ENCODE peak calls at places on chromosomes 16 and 17, in ten cellular contexts. H is Peyer's patch; O is AG04450; R is foreskin fibroblast; S is activated B cell treated with CpG ODN at 0.5 μM for 24 hours; T is CD4-positive, alpha-beta T cell; P is heart left ventricle; Y is cardiac fibroblast; M is cardiac muscle cell; J is thoracic aorta. E is an unnamed sample.

GRCh38 chr16:3266873-3267537 is 10.6 kb upstream of the MEFV start:
- DNase-seq in H (no peak), O (no peak), R (peak), S (no peak), T (no peak), P (peak), Y (peak), M (peak), J (no peak), E (no peak)

GRCh38 chr16:46908540-46909372 is 24.6 kb downstream of the GPT2 start:
- DNase-seq in H (peak), O (peak), R (peak), S (peak), T (peak), P (peak), Y (peak), M (peak), J (no peak), E (peak)

GRCh38 chr17:67993998-67994361 is 2.3 kb downstream of the C17orf58 start:
- DNase-seq in H (no peak), O (no peak), R (peak), S (no peak), T (no peak), P (no peak), Y (peak), M (no peak), J (no peak), E (peak)

GRCh38 chr17:77875881-77876509 is 82.5 kb upstream of the TNRC6C start:
- DNase-seq in H (no peak), O (no peak), R (no peak), S (no peak), T (no peak), P (peak), Y (no peak), M (no peak), J (no peak), E (no peak)

GRCh38 chr16:21001262-21001661 is 100.7 kb downstream of the LYRM1 start:
- DNase-seq in H (no peak), O (no peak), R (peak), S (no peak), T (no peak), P (no peak), Y (peak), M (peak), J (no peak), E (peak)

GRCh38 chr17:60091908-60092331 is 13.2 kb upstream of the HEATR6 start:
- DNase-seq in H (no peak), O (peak), R (peak), S (no peak), T (no peak), P (no peak), Y (peak), M (no peak), J (no peak), E (no peak)

GRCh38 chr17:43645765-43646481 is 15.8 kb downstream of the MEOX1 start:
- DNase-seq in H (peak), O (no peak), R (peak), S (no peak), T (peak), P (peak), Y (peak), M (no peak), J (peak), E (no peak)

GRCh38 chr17:75267146-75267402 is 4.0 kb downstream of the MIF4GD start:
- DNase-seq in H (no peak), O (no peak), R (no peak), S (no peak), T (no peak), P (no peak), Y (no peak), M (no peak), J (no peak), E (no peak)

GRCh38 chr17:77471984-77472836 is 331.4 kb downstream of the SEC14L1 start:
- DNase-seq in H (no peak), O (no peak), R (peak), S (no peak), T (no peak), P (no peak), Y (peak), M (peak), J (no peak), E (no peak)

GRCh38 chr17:43953746-43954145 is at the start of gene PYY:
- DNase-seq in H (no peak), O (no peak), R (no peak), S (no peak), T (no peak), P (no peak), Y (no peak), M (no peak), J (no peak), E (no peak)

GRCh38 chr17:77579717-77580116 is 378.8 kb upstream of the TNRC6C start:
- DNase-seq in H (peak), O (no peak), R (no peak), S (no peak), T (no peak), P (no peak), Y (no peak), M (no peak), J (no peak), E (no peak)

GRCh38 chr17:39533891-39534290 is 72.6 kb downstream of the CDK12 start:
- DNase-seq in H (no peak), O (no peak), R (no peak), S (no peak), T (no peak), P (no peak), Y (no peak), M (no peak), J (no peak), E (no peak)

GRCh38 chr17:75783069-75783783 is 1.4 kb upstream of the UNK start:
- DNase-seq in H (peak), O (no peak), R (peak), S (no peak), T (no peak), P (no peak), Y (peak), M (peak), J (no peak), E (peak)

GRCh38 chr16:50495673-50496072 is 52.5 kb upstream of the NKD1 start:
- DNase-seq in H (no peak), O (no peak), R (no peak), S (no peak), T (no peak), P (no peak), Y (no peak), M (no peak), J (no peak), E (no peak)

GRCh38 chr17:29331330-29331729 is 37.4 kb upstream of the NUFIP2 start:
- DNase-seq in H (no peak), O (no peak), R (no peak), S (no peak), T (no peak), P (no peak), Y (no peak), M (no peak), J (no peak), E (no peak)

GRCh38 chr16:85910073-85910853 is 11.3 kb downstream of the IRF8 start:
- DNase-seq in H (peak), O (no peak), R (no peak), S (peak), T (no peak), P (no peak), Y (no peak), M (no peak), J (no peak), E (no peak)

GRCh38 chr16:83336630-83337029 is 471.1 kb upstream of the HSBP1 start:
- DNase-seq in H (no peak), O (peak), R (peak), S (no peak), T (no peak), P (no peak), Y (peak), M (no peak), J (no peak), E (no peak)

GRCh38 chr17:31573861-31574260 is 182.4 kb downstream of the RAB11FIP4 start:
- DNase-seq in H (no peak), O (no peak), R (no peak), S (no peak), T (no peak), P (no peak), Y (no peak), M (no peak), J (no peak), E (no peak)

GRCh38 chr16:68447721-68448359 is 468 bp downstream of the SMPD3 start:
- DNase-seq in H (no peak), O (no peak), R (no peak), S (no peak), T (peak), P (no peak), Y (no peak), M (no peak), J (no peak), E (no peak)

GRCh38 chr16:31206776-31207175 is 4.2 kb upstream of the PYCARD start:
- DNase-seq in H (peak), O (no peak), R (no peak), S (no peak), T (no peak), P (peak), Y (no peak), M (no peak), J (no peak), E (no peak)

GRCh38 chr16:9061358-9061813 is 30.1 kb upstream of the HAPSTR1 start:
- DNase-seq in H (no peak), O (peak), R (peak), S (no peak), T (no peak), P (peak), Y (no peak), M (peak), J (no peak), E (no peak)

GRCh38 chr17:29010586-29010985 is 4.8 kb upstream of the SEZ6 start:
- DNase-seq in H (no peak), O (no peak), R (no peak), S (no peak), T (no peak), P (no peak), Y (no peak), M (no peak), J (no peak), E (no peak)

GRCh38 chr16:16004314-16004749 is 54.9 kb downstream of the ABCC1 start:
- DNase-seq in H (no peak), O (peak), R (peak), S (no peak), T (no peak), P (no peak), Y (peak), M (no peak), J (no peak), E (no peak)

GRCh38 chr17:77840156-77840555 is 118.3 kb upstream of the TNRC6C start:
- DNase-seq in H (peak), O (no peak), R (no peak), S (peak), T (no peak), P (peak), Y (peak), M (no peak), J (no peak), E (no peak)

GRCh38 chr17:57672205-57672632 is 72.9 kb downstream of the CCDC182 start:
- DNase-seq in H (no peak), O (no peak), R (peak), S (no peak), T (no peak), P (no peak), Y (peak), M (no peak), J (no peak), E (no peak)

GRCh38 chr16:11805556-11805955 is 8.5 kb upstream of the ZC3H7A start:
- DNase-seq in H (no peak), O (no peak), R (peak), S (no peak), T (no peak), P (no peak), Y (no peak), M (no peak), J (no peak), E (no peak)

GRCh38 chr17:72719582-72720493 is 372.6 kb downstream of the SLC39A11 start:
- DNase-seq in H (peak), O (no peak), R (no peak), S (no peak), T (peak), P (no peak), Y (peak), M (no peak), J (no peak), E (no peak)

GRCh38 chr17:73027130-73027741 is 65.3 kb downstream of the SLC39A11 start:
- DNase-seq in H (no peak), O (no peak), R (peak), S (no peak), T (no peak), P (no peak), Y (peak), M (no peak), J (no peak), E (no peak)

GRCh38 chr17:57443781-57444180 is 187.5 kb downstream of the MSI2 start:
- DNase-seq in H (no peak), O (no peak), R (no peak), S (no peak), T (no peak), P (no peak), Y (no peak), M (no peak), J (no peak), E (no peak)

GRCh38 chr16:75305364-75306101 is 54.1 kb upstream of the BCAR1 start:
- DNase-seq in H (peak), O (peak), R (peak), S (no peak), T (peak), P (peak), Y (peak), M (peak), J (peak), E (peak)

GRCh38 chr16:75301804-75302203 is 50.4 kb upstream of the BCAR1 start:
- DNase-seq in H (no peak), O (no peak), R (peak), S (no peak), T (no peak), P (no peak), Y (no peak), M (no peak), J (no peak), E (no peak)

GRCh38 chr16:75307506-75307905 is 56.1 kb upstream of the BCAR1 start:
- DNase-seq in H (no peak), O (no peak), R (no peak), S (no peak), T (no peak), P (no peak), Y (no peak), M (no peak), J (no peak), E (no peak)

GRCh38 chr16:75306102-75306762 is 54.8 kb upstream of the BCAR1 start:
- DNase-seq in H (peak), O (no peak), R (peak), S (no peak), T (no peak), P (no peak), Y (peak), M (no peak), J (no peak), E (no peak)

DNA sequence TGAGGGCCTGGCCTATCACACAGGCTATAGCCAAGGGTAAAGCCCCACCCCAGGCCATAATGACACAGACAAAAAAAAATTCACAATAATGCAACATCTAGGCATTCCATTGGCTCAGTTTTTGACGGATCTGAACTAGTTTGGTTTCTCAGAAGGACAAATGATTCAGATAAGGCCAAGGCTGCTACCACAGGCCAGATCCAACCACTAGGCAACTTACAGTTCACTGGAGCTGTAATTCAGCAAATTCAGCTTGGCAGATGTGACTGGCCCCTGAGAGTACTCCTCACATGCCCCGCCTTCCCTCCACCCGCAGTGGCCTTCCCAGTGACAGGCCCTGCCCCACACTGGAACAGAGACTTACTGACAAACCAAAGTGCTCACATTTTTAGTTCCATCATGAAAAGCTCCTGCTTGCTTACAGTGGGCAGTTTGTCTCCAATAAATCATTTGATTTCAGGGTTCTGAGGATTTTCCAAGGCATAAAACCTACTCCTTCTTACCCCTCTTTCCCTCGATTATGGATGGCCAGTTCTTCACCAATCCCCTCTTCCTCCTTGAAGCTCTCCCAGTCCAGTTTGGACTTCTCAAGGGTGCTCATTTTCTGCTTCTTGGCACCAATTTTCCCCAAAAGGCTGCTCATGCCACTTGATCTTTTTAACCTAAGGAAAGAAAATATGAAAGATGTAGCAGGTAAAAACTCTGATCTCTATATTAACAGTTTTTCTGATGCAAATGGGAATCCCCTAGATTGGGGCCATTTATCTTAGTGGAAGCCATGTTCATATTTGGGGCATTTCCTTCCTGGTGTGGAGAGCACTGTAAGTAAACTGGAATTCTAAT is 53.3 kb upstream of the BCAR1 start:
- DNase-seq in H (peak), O (no peak), R (peak), S (no peak), T (no peak), P (peak), Y (peak), M (peak), J (peak), E (no peak)
- TF ChIP-seq CTCF in H (no peak), O (no peak), R (no peak), S (no peak), T (no peak), P (no peak), Y (no peak), M (peak), J (peak), E (no peak)

GRCh38 chr17:66661857-66662256 is 173.1 kb upstream of the CACNG5 start:
- DNase-seq in H (no peak), O (no peak), R (no peak), S (no peak), T (no peak), P (no peak), Y (no peak), M (no peak), J (no peak), E (no peak)
- TF ChIP-seq CTCF in H (no peak), O (no peak), R (no peak), S (no peak), T (no peak), P (no peak), Y (no peak), M (no peak), J (no peak), E (no peak)

GRCh38 chr16:81163671-81164070 is 67.5 kb upstream of the GCSH start:
- DNase-seq in H (no peak), O (no peak), R (no peak), S (no peak), T (no peak), P (no peak), Y (peak), M (peak), J (no peak), E (no peak)

GRCh38 chr16:81165411-81166097 is 69.4 kb upstream of the GCSH start:
- DNase-seq in H (no peak), O (no peak), R (no peak), S (no peak), T (no peak), P (no peak), Y (no peak), M (no peak), J (no peak), E (no peak)

GRCh38 chr16:81166417-81167300 is 70.5 kb upstream of the GCSH start:
- DNase-seq in H (no peak), O (no peak), R (no peak), S (no peak), T (no peak), P (no peak), Y (no peak), M (no peak), J (no peak), E (no peak)

GRCh38 chr16:81164958-81165357 is 68.8 kb upstream of the GCSH start:
- DNase-seq in H (no peak), O (no peak), R (no peak), S (no peak), T (no peak), P (no peak), Y (no peak), M (no peak), J (no peak), E (no peak)

DNA sequence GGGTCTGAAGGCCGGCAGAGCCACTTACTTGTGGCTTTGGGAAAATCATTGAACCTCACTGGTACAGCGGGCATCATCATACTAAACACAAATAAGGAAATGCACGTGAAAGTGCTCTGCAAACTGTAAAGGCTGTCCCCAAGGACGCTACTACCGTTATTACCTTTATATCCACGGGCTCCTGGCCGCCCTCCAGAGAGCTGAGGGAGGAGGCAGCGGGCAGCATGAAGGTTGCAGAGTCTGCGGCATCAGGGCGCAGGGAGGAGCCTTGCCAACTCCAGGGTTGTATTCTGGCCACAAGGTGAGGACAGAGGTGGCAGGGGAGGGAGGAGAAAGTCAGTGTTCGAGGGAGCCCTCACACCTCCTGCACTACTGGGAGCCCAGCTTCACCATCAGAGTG is 68.3 kb upstream of the GCSH start:
- DNase-seq in H (no peak), O (no peak), R (no peak), S (no peak), T (no peak), P (no peak), Y (no peak), M (no peak), J (no peak), E (no peak)
- TF ChIP-seq CTCF in H (no peak), O (no peak), R (no peak), S (no peak), T (no peak), P (no peak), Y (no peak), M (no peak), J (no peak), E (no peak)

DNA sequence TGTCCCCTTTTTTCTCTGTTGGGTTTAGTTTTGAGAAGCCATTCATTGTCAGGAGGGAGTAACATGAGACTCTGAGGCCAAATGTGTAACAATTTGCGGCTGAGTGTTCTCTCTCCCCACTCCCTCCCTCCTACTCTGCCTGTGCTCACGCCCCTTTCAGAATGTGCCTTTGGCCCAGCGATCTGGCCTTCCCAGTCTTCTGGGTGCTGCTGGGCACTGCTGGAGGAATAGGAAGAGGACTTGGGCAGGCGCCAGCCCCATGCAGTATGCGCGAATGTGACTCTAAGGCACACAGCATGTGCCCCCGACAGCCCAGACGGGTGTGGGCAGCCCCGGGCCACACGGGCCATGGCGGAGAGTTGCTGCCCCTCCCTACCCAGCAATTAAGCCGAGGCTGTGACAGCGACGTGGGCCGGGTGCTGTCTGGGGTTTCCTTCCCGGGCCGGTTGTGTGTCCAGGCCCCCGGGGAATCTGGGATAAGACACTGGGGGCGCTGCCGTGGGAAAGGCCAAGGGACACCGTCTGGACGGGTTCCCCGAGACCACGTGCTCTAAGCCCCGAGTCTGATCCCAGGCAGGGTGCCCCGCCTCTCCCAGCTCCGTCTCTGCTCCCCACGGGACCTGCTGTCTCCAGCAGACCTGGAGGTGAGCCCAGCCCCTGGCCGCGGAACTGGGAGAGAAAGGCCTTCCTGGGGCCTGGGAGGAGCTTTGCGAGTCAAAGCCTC is 92.4 kb downstream of the IRX3 start:
- DNase-seq in H (no peak), O (no peak), R (peak), S (no peak), T (no peak), P (peak), Y (peak), M (peak), J (peak), E (no peak)
- TF ChIP-seq CTCF in H (no peak), O (no peak), R (no peak), S (no peak), T (no peak), P (no peak), Y (peak), M (no peak), J (no peak), E (no peak)

DNA sequence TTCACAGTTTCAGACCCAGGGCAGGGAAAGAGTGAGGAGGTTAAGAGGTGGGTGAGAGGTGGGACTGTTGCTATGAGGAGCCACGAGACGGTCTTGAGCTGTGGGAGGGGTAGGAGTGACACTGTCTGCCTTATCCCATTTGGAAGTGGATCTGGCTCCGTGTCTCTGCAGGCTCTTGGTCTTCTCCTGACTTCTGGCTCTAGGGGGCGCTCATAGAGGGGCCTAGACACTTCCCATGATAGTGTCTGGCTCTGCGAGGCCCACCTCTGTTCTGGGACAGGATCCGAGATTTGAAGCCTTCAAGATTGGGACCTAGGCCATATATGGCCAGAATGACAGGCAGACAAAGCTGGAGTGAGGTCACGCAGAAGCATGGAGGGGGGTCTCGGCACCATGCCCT is 204.5 kb downstream of the GSG1L start:
- DNase-seq in H (no peak), O (no peak), R (no peak), S (no peak), T (no peak), P (no peak), Y (no peak), M (no peak), J (no peak), E (no peak)
- TF ChIP-seq CTCF in H (no peak), O (no peak), R (no peak), S (no peak), T (no peak), P (no peak), Y (no peak), M (peak), J (no peak), E (no peak)

GRCh38 chr17:4967539-4968165 is at the start of gene SPAG7:
- DNase-seq in H (peak), O (peak), R (peak), S (peak), T (peak), P (peak), Y (peak), M (peak), J (peak), E (peak)
- TF ChIP-seq CTCF in H (no peak), O (no peak), R (peak), S (no peak), T (peak), P (no peak), Y (no peak), M (no peak), J (no peak), E (no peak)